ENCODE peak calls at places on chromosomes 7 and 10, in four cellular contexts. J is AG09309, T is progenitor cell of endocrine pancreas, G is fibroblast of lung. B is an unnamed sample.

GRCh38 chr10:19874190-19874589 is 58.0 kb downstream of the PLXDC2 start:
- DNase-seq in J (no peak), T (no peak), G (no peak), B (no peak)

GRCh38 chr7:50531928-50532327 is 33.3 kb downstream of the DDC start:
- DNase-seq in J (no peak), T (no peak), G (peak), B (peak)

GRCh38 chr10:124100124-124100523 is 6.7 kb upstream of the CHST15 start:
- DNase-seq in J (no peak), T (no peak), G (no peak), B (no peak)

GRCh38 chr7:155412416-155413253 is 45.3 kb upstream of the EN2 start:
- DNase-seq in J (no peak), T (peak), G (no peak), B (peak)

GRCh38 chr7:43362652-43363428 is 220.1 kb upstream of the STK17A start:
- DNase-seq in J (peak), T (no peak), G (peak), B (peak)

GRCh38 chr10:69405221-69405620 is 11.5 kb downstream of the TACR2 start:
- DNase-seq in J (no peak), T (no peak), G (peak), B (no peak)

GRCh38 chr10:118721005-118721876 is 33.5 kb downstream of the CACUL1 start:
- DNase-seq in J (no peak), T (peak), G (peak), B (no peak)

GRCh38 chr10:90858489-90858968 is 690 bp upstream of the HTR7 start:
- DNase-seq in J (no peak), T (no peak), G (no peak), B (no peak)

GRCh38 chr10:132205650-132206376 is 19.1 kb downstream of the DPYSL4 start:
- DNase-seq in J (no peak), T (no peak), G (no peak), B (peak)

GRCh38 chr7:155009570-155010157 is 6.7 kb upstream of the PAXIP1 start:
- DNase-seq in J (no peak), T (no peak), G (no peak), B (no peak)

GRCh38 chr7:121138262-121138933 is 149.9 kb downstream of the CPED1 start:
- DNase-seq in J (no peak), T (no peak), G (peak), B (no peak)

GRCh38 chr10:21100871-21101514 is 203.9 kb upstream of the NEBL start:
- DNase-seq in J (no peak), T (no peak), G (peak), B (no peak)

GRCh38 chr10:63977329-63977923 is 456.2 kb downstream of the REEP3 start:
- DNase-seq in J (no peak), T (peak), G (peak), B (peak)

DNA sequence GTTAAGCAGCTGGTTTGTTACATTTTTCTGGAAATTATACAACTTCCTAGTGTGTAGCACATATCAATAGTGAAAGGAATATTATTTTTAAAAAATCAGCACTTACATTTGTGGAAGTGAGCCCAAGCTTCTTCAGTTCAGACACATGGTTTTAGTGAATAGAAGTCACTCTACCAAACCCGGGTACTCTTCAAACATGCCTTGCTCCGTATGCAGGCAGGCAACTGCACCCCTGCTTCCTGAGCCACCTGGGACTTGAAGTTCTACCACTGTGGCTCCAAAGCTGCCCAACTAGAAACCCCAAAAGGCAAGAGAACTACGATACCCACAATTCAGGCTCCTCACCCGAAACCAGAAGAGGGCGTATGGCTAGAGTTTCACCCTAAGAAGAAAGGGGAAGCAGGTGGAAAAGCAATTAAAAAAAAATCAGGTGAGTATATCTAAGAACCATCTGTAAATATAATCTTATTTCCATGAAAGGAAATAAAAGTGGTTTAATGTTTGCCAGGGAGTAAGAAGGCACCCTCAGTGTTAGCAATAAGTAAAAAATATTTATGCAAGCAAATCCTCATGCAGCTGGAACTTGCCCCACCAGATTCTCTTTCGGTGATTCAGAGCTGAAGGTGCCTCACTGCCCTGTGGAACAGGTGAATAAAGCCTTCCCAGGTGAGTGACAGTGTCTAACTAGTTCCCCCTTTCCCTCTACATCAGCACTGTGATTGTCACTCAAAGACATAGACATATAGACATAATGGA is at the start of gene MACC1:
- DNase-seq in J (no peak), T (peak), G (no peak), B (no peak)
- TF ChIP-seq CTCF in J (no peak), T (peak), G (no peak), B (no peak)

DNA sequence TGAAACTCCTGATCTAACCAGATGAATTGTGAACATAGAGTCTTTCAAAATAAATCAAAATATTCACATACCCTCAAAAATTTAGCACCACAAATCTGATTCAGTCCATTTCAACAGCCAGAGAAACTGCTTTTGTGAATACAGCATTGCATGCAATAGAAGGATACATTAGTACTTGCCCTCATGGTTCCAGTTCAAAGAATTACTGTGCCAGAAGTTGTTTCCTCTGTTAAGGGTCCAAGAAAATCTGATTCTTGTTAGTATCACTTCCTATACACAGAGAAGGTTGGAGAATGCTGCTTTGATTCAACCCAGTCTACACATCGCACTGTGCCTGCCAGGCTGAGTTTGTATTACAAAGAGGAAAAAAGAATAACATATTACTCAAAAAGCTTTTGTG is 115.6 kb downstream of the TFEC start:
- DNase-seq in J (no peak), T (no peak), G (no peak), B (no peak)
- TF ChIP-seq CTCF in J (no peak), T (no peak), G (no peak), B (no peak)

GRCh38 chr10:58184120-58184670 is 83.5 kb downstream of the IPMK start:
- DNase-seq in J (peak), T (no peak), G (no peak), B (no peak)

GRCh38 chr10:58189269-58189668 is 78.4 kb downstream of the IPMK start:
- DNase-seq in J (peak), T (no peak), G (peak), B (no peak)
- TF ChIP-seq CTCF in J (no peak), T (no peak), G (no peak), B (no peak)

GRCh38 chr10:34080485-34081346 is 734.4 kb downstream of the PARD3 start:
- DNase-seq in J (no peak), T (no peak), G (peak), B (no peak)

GRCh38 chr10:34081347-34081743 is 733.8 kb downstream of the PARD3 start:
- DNase-seq in J (no peak), T (no peak), G (no peak), B (no peak)

GRCh38 chr10:34079702-34080484 is 735.2 kb downstream of the PARD3 start:
- DNase-seq in J (no peak), T (no peak), G (no peak), B (no peak)

GRCh38 chr10:34083567-34083966 is 731.5 kb downstream of the PARD3 start:
- DNase-seq in J (no peak), T (no peak), G (no peak), B (no peak)

DNA sequence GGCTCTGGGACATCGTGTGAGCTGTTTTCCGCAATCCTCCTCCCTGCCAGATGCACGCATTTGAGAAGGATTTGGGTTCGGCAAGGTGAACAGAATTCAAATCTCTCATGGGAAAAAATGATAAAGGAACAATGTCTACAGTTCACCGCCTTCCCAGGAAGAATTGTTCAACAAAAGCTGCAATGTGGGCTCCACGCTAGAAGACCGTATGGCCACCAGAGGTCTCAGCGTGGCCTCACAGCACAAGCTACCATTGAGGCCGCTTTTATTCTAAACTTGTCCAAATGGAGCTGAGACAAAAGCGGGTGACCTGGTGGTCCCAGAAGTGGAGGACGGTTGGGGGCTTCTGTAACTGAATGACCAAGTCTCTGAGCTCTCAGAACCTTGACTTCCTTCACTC is 733.1 kb downstream of the PARD3 start:
- DNase-seq in J (no peak), T (no peak), G (no peak), B (no peak)
- TF ChIP-seq CTCF in J (peak), T (no peak), G (no peak), B (no peak)

GRCh38 chr10:48505394-48506112 is 99.3 kb downstream of the ARHGAP22 start:
- DNase-seq in J (no peak), T (no peak), G (no peak), B (no peak)
- TF ChIP-seq CTCF in J (no peak), T (peak), G (peak), B (no peak)

DNA sequence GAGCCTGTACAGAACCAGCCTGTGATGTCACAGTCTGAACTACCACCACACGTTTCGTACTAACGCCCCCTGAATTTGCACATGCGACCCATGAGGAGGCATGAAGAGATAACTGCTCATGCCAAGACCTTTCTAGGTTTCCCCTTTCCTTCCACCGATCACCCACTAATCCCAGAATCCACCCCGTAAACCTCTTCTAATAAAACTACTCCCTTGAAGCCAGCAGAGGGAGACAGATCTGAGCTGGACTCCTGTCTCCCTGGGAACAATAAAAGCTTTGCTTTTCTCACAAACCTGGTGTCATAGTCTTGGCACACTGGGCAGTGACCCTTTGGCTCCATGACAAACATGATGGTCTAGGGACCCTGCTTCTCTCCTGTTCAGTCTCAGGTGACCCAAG is 144.5 kb downstream of the FRMD4A start:
- DNase-seq in J (no peak), T (no peak), G (no peak), B (no peak)
- TF ChIP-seq CTCF in J (peak), T (peak), G (no peak), B (peak)

DNA sequence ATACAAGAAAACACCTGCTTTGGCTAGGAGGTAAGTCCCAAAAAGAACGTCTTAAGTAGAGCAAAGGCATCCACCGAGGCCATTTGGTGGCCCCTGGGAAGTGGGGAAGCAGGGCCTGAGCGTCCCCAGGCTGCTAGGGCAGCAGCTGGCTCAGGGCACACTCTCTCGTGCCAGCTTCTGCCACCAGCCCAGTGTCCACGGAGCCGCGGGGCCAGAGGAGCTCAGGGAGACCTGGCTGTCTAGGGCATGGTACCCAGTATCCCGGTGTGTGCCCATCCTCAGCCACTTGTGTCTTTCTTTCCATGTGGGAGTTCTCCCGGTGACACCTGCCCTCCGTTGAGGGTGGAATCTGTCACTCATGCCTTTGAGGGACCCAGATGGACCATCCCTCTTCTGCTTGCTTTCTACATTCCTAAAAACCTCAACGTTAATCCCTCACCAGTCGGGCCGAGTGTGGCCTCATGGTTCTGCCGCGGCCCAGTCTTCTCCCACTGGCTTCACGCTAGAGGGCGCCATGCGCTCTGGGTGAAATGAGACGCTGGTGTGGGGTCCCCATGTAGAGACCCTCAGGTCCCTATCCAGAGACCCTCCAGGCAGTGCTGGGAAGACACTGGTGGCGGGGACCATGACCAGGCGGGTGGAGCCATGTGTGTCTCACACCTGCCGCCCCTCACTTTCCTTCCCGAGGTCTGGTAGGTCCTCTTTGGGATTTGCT is 9.5 kb upstream of the AP5Z1 start:
- DNase-seq in J (no peak), T (no peak), G (no peak), B (no peak)
- TF ChIP-seq CTCF in J (peak), T (peak), G (no peak), B (no peak)

GRCh38 chr10:85612833-85613232 is 753.8 kb downstream of the GRID1 start:
- DNase-seq in J (no peak), T (no peak), G (no peak), B (no peak)
- TF ChIP-seq CTCF in J (no peak), T (peak), G (no peak), B (peak)

GRCh38 chr10:78513986-78514385 is 480.3 kb downstream of the RPS24 start:
- DNase-seq in J (no peak), T (no peak), G (no peak), B (no peak)

GRCh38 chr10:78512205-78512550 is 478.5 kb downstream of the RPS24 start:
- DNase-seq in J (no peak), T (no peak), G (no peak), B (no peak)

GRCh38 chr10:78513330-78513729 is 479.7 kb downstream of the RPS24 start:
- DNase-seq in J (no peak), T (no peak), G (no peak), B (no peak)

GRCh38 chr10:78510566-78511323 is 477.1 kb downstream of the RPS24 start:
- DNase-seq in J (no peak), T (no peak), G (peak), B (peak)

DNA sequence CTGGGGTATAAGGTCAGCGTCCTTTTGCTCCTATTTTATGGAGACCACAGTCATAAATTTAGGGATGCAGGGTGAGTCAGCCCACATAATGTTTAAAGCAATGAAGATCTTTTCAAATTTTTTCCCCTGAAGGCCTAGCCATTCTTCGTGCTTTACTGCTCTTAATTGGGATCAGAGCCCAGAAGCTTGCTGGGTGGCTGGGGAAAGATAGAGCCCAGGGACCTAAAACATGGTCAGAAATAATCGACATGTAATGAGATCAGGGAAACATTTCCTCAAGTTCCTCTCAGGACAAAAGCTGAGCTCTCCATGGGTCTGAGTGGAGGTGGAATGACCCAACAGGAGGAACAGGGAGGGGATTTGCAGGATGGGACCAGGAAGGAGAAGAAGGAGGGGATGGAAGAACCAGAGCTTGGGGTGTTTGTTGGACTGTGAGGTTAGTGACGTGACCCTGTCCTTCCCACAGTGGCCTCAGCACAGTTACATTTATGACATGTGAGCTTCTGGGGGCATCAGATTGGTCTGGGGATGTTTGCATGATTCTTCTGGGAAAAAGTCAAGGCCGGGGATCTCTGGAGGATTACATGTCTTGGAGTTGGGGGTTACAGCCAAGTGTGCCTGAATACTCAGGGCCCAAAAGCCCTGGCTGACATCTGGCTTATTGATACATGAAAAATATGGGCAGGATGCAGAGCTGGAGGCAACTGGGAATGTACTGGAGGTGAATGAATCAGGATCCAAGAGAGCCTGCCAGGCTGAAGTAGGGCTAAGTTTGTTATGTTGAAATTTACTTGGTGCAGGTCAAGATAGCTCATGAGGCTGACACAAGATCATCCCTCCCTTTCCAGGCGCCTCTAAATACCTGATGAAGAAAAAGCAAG is 477.9 kb downstream of the RPS24 start:
- DNase-seq in J (peak), T (no peak), G (no peak), B (no peak)
- TF ChIP-seq CTCF in J (no peak), T (no peak), G (no peak), B (no peak)

B was measured in glutamatergic neuron.